ENCODE peak calls at places on chromosomes 13 and 19, in five cellular contexts. One of them, this sample, is unnamed. For H3K9me3, the result is how much of the 10 kb centered on the place peaks cover.

GRCh38 chr13:101149735-101150380 is 266.4 kb downstream of the NALCN start:
- DNase-seq in SK-N-MC: no peak
- DNase-seq in upper lobe of right lung: no peak
- DNase-seq in CD8-positive, alpha-beta T cell: no peak
- DNase-seq in heart right ventricle: no peak
- DNase-seq in this sample: no peak

GRCh38 chr13:113641426-113641825 is 16.6 kb downstream of the ATP4B start:
- DNase-seq in upper lobe of right lung: no peak
- DNase-seq in heart right ventricle: no peak
- DNase-seq in CD8-positive, alpha-beta T cell: no peak
- DNase-seq in SK-N-MC: no peak
- DNase-seq in this sample: peak

GRCh38 chr13:23020246-23020843 is 160.4 kb upstream of the SGCG start:
- DNase-seq in heart right ventricle: peak
- DNase-seq in upper lobe of right lung: no peak
- DNase-seq in CD8-positive, alpha-beta T cell: no peak
- DNase-seq in SK-N-MC: peak
- DNase-seq in this sample: no peak

GRCh38 chr13:113820813-113821651 is 42.8 kb downstream of the GAS6 start:
- DNase-seq in heart right ventricle: peak
- DNase-seq in CD8-positive, alpha-beta T cell: no peak
- DNase-seq in SK-N-MC: no peak
- DNase-seq in upper lobe of right lung: no peak
- DNase-seq in this sample: no peak

GRCh38 chr13:20128459-20128927 is 32.4 kb downstream of the GJA3 start:
- DNase-seq in heart right ventricle: no peak
- DNase-seq in upper lobe of right lung: peak
- DNase-seq in SK-N-MC: no peak
- DNase-seq in CD8-positive, alpha-beta T cell: no peak
- DNase-seq in this sample: peak

GRCh38 chr19:50652722-50653121 is 3.5 kb downstream of the C19orf81 start:
- DNase-seq in heart right ventricle: no peak
- DNase-seq in SK-N-MC: no peak
- DNase-seq in CD8-positive, alpha-beta T cell: no peak
- DNase-seq in upper lobe of right lung: no peak
- DNase-seq in this sample: no peak

GRCh38 chr19:38695832-38696732 is 48.2 kb downstream of the CAPN12 start:
- DNase-seq in heart right ventricle: peak
- DNase-seq in SK-N-MC: no peak
- DNase-seq in CD8-positive, alpha-beta T cell: no peak
- DNase-seq in upper lobe of right lung: no peak
- DNase-seq in this sample: no peak

GRCh38 chr19:37654118-37654517 is 1.1 kb downstream of the ZFP30 start:
- DNase-seq in heart right ventricle: no peak
- DNase-seq in upper lobe of right lung: no peak
- DNase-seq in CD8-positive, alpha-beta T cell: no peak
- DNase-seq in SK-N-MC: no peak
- DNase-seq in this sample: no peak

GRCh38 chr19:40601061-40601973 is at the start of gene LTBP4:
- DNase-seq in CD8-positive, alpha-beta T cell: no peak
- DNase-seq in SK-N-MC: no peak
- DNase-seq in heart right ventricle: peak
- DNase-seq in upper lobe of right lung: peak
- DNase-seq in this sample: no peak

GRCh38 chr19:1826557-1827521 is 14.8 kb upstream of the ATP8B3 start:
- DNase-seq in heart right ventricle: no peak
- DNase-seq in CD8-positive, alpha-beta T cell: no peak
- DNase-seq in upper lobe of right lung: no peak
- DNase-seq in SK-N-MC: no peak
- DNase-seq in this sample: peak

GRCh38 chr19:17902701-17903100 is 30.1 kb upstream of the CCDC124 start:
- DNase-seq in upper lobe of right lung: no peak
- DNase-seq in CD8-positive, alpha-beta T cell: no peak
- DNase-seq in heart right ventricle: no peak
- DNase-seq in SK-N-MC: no peak
- DNase-seq in this sample: no peak

GRCh38 chr13:51818771-51819511 is 15.0 kb upstream of the DHRS12 start:
- DNase-seq in heart right ventricle: no peak
- DNase-seq in CD8-positive, alpha-beta T cell: no peak
- DNase-seq in SK-N-MC: no peak
- DNase-seq in upper lobe of right lung: no peak
- DNase-seq in this sample: no peak

GRCh38 chr19:5890099-5890498 is 13.5 kb downstream of the NDUFA11 start:
- DNase-seq in SK-N-MC: no peak
- DNase-seq in heart right ventricle: no peak
- DNase-seq in CD8-positive, alpha-beta T cell: no peak
- DNase-seq in upper lobe of right lung: no peak
- DNase-seq in this sample: no peak

GRCh38 chr13:110644892-110645521 is 29.7 kb downstream of the NAXD start:
- DNase-seq in heart right ventricle: peak
- DNase-seq in SK-N-MC: no peak
- DNase-seq in upper lobe of right lung: peak
- DNase-seq in CD8-positive, alpha-beta T cell: no peak
- DNase-seq in this sample: peak

GRCh38 chr13:83503424-83503823 is 378.9 kb downstream of the SLITRK1 start:
- DNase-seq in upper lobe of right lung: no peak
- DNase-seq in heart right ventricle: no peak
- DNase-seq in CD8-positive, alpha-beta T cell: no peak
- DNase-seq in SK-N-MC: no peak
- DNase-seq in this sample: no peak

GRCh38 chr19:49712397-49712859 is 21.5 kb downstream of the CPT1C start:
- DNase-seq in CD8-positive, alpha-beta T cell: no peak
- DNase-seq in SK-N-MC: no peak
- DNase-seq in heart right ventricle: peak
- DNase-seq in upper lobe of right lung: no peak
- DNase-seq in this sample: no peak

GRCh38 chr13:47932953-47933687 is 68.0 kb downstream of the SUCLA2 start:
- DNase-seq in heart right ventricle: no peak
- DNase-seq in SK-N-MC: no peak
- DNase-seq in upper lobe of right lung: no peak
- DNase-seq in CD8-positive, alpha-beta T cell: no peak
- DNase-seq in this sample: no peak

GRCh38 chr13:59356607-59357006 is 807.1 kb downstream of the DIAPH3 start:
- DNase-seq in CD8-positive, alpha-beta T cell: no peak
- DNase-seq in heart right ventricle: peak
- DNase-seq in SK-N-MC: no peak
- DNase-seq in upper lobe of right lung: peak
- DNase-seq in this sample: peak

GRCh38 chr13:38429916-38430315 is 80.3 kb downstream of the UFM1 start:
- DNase-seq in SK-N-MC: no peak
- DNase-seq in CD8-positive, alpha-beta T cell: no peak
- DNase-seq in upper lobe of right lung: no peak
- DNase-seq in heart right ventricle: no peak
- DNase-seq in this sample: no peak

GRCh38 chr13:95954266-95954665 is 98.9 kb downstream of the UGGT2 start:
- DNase-seq in upper lobe of right lung: no peak
- DNase-seq in SK-N-MC: no peak
- DNase-seq in heart right ventricle: no peak
- DNase-seq in CD8-positive, alpha-beta T cell: no peak
- DNase-seq in this sample: no peak

GRCh38 chr13:74889321-74889720 is 592.6 kb downstream of the TBC1D4 start:
- DNase-seq in SK-N-MC: no peak
- DNase-seq in upper lobe of right lung: no peak
- DNase-seq in heart right ventricle: no peak
- DNase-seq in CD8-positive, alpha-beta T cell: no peak
- DNase-seq in this sample: no peak

GRCh38 chr19:4678881-4679379 is 8.8 kb upstream of the MYDGF start:
- DNase-seq in upper lobe of right lung: no peak
- DNase-seq in heart right ventricle: no peak
- DNase-seq in CD8-positive, alpha-beta T cell: no peak
- DNase-seq in SK-N-MC: peak
- DNase-seq in this sample: no peak

GRCh38 chr19:18388328-18389094 is 2.6 kb downstream of the GDF15 start:
- DNase-seq in heart right ventricle: peak
- DNase-seq in SK-N-MC: no peak
- DNase-seq in upper lobe of right lung: peak
- DNase-seq in CD8-positive, alpha-beta T cell: peak
- DNase-seq in this sample: peak

GRCh38 chr19:339262-339887 is 5.2 kb downstream of the MIER2 start:
- DNase-seq in CD8-positive, alpha-beta T cell: no peak
- DNase-seq in upper lobe of right lung: no peak
- DNase-seq in SK-N-MC: no peak
- DNase-seq in heart right ventricle: no peak
- DNase-seq in this sample: no peak

GRCh38 chr13:30338952-30339351 is 31.6 kb upstream of the KATNAL1 start:
- DNase-seq in CD8-positive, alpha-beta T cell: no peak
- DNase-seq in heart right ventricle: no peak
- DNase-seq in SK-N-MC: no peak
- DNase-seq in upper lobe of right lung: no peak
- DNase-seq in this sample: no peak

GRCh38 chr13:97359181-97360057 is 74.5 kb upstream of the RAP2A start:
- DNase-seq in CD8-positive, alpha-beta T cell: peak
- DNase-seq in heart right ventricle: peak
- DNase-seq in SK-N-MC: peak
- DNase-seq in upper lobe of right lung: no peak
- DNase-seq in this sample: no peak

GRCh38 chr13:35785563-35786327 is 309.3 kb upstream of the MAB21L1 start:
- DNase-seq in heart right ventricle: no peak
- DNase-seq in upper lobe of right lung: no peak
- DNase-seq in SK-N-MC: no peak
- DNase-seq in CD8-positive, alpha-beta T cell: no peak
- DNase-seq in this sample: no peak

GRCh38 chr13:25687622-25688225 is 315.9 kb downstream of the ATP8A2 start:
- DNase-seq in heart right ventricle: peak
- DNase-seq in SK-N-MC: no peak
- DNase-seq in CD8-positive, alpha-beta T cell: no peak
- DNase-seq in upper lobe of right lung: no peak
- DNase-seq in this sample: no peak

GRCh38 chr19:48608798-48609263 is 2.3 kb downstream of the SPACA4 start:
- DNase-seq in heart right ventricle: no peak
- DNase-seq in CD8-positive, alpha-beta T cell: peak
- DNase-seq in SK-N-MC: no peak
- DNase-seq in upper lobe of right lung: no peak
- DNase-seq in this sample: no peak

GRCh38 chr19:50877338-50877737 is 4.1 kb downstream of the KLK2 start:
- DNase-seq in CD8-positive, alpha-beta T cell: no peak
- DNase-seq in heart right ventricle: no peak
- DNase-seq in SK-N-MC: no peak
- DNase-seq in upper lobe of right lung: no peak
- DNase-seq in this sample: no peak

GRCh38 chr19:23999821-24000610 is 85.3 kb downstream of the ZNF726 start:
- DNase-seq in heart right ventricle: no peak
- DNase-seq in CD8-positive, alpha-beta T cell: no peak
- DNase-seq in upper lobe of right lung: no peak
- DNase-seq in SK-N-MC: no peak
- DNase-seq in this sample: no peak

GRCh38 chr19:24002256-24002945 is 84.6 kb upstream of the ZNF254 start:
- DNase-seq in SK-N-MC: no peak
- DNase-seq in upper lobe of right lung: no peak
- DNase-seq in CD8-positive, alpha-beta T cell: no peak
- DNase-seq in heart right ventricle: no peak
- DNase-seq in this sample: no peak

GRCh38 chr19:24000656-24001055 is 86.0 kb downstream of the ZNF726 start:
- DNase-seq in CD8-positive, alpha-beta T cell: no peak
- DNase-seq in heart right ventricle: no peak
- DNase-seq in upper lobe of right lung: no peak
- DNase-seq in SK-N-MC: no peak
- DNase-seq in this sample: no peak

GRCh38 chr19:24003537-24003936 is 83.5 kb upstream of the ZNF254 start:
- DNase-seq in heart right ventricle: no peak
- DNase-seq in CD8-positive, alpha-beta T cell: no peak
- DNase-seq in SK-N-MC: no peak
- DNase-seq in upper lobe of right lung: no peak
- DNase-seq in this sample: no peak

GRCh38 chr19:24004166-24004565 is 82.8 kb upstream of the ZNF254 start:
- DNase-seq in SK-N-MC: no peak
- DNase-seq in CD8-positive, alpha-beta T cell: no peak
- DNase-seq in upper lobe of right lung: no peak
- DNase-seq in heart right ventricle: no peak
- DNase-seq in this sample: no peak
- H3K9me3 ChIP-seq in SK-N-MC: under half
- H3K9me3 ChIP-seq in CD8-positive, alpha-beta T cell: under half
- H3K9me3 ChIP-seq in upper lobe of right lung: under half
- H3K9me3 ChIP-seq in heart right ventricle: under half
- H3K9me3 ChIP-seq in this sample: under half

GRCh38 chr19:2853015-2853606 is 11.8 kb downstream of the ZNF555 start:
- DNase-seq in upper lobe of right lung: no peak
- DNase-seq in SK-N-MC: no peak
- DNase-seq in heart right ventricle: no peak
- DNase-seq in CD8-positive, alpha-beta T cell: no peak
- DNase-seq in this sample: no peak
- H3K9me3 ChIP-seq in upper lobe of right lung: under half
- H3K9me3 ChIP-seq in SK-N-MC: under half
- H3K9me3 ChIP-seq in heart right ventricle: half or more
- H3K9me3 ChIP-seq in CD8-positive, alpha-beta T cell: under half
- H3K9me3 ChIP-seq in this sample: under half

DNA sequence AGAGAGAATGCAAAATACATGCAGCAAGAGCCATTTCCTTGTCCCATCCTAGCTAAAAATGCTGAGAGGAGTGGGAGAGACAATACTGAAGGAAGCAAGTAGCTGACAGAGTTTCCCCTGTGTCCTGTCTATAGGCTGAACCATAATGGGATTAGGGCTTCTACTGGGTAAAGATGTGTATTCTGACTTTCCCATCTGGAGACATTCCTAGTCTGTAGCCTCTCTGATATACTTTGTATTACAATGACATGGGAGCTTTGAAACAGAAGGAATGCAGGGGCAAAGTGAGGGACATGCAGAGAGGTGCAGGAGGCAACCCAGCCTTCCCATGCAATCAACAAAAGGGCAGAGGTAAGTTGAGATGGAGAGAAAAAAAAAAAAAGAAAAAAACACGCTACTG is 10.5 kb upstream of the GPC6 start:
- DNase-seq in heart right ventricle: no peak
- DNase-seq in CD8-positive, alpha-beta T cell: no peak
- DNase-seq in SK-N-MC: no peak
- DNase-seq in upper lobe of right lung: no peak
- DNase-seq in this sample: no peak
- H3K9me3 ChIP-seq in heart right ventricle: under half
- H3K9me3 ChIP-seq in CD8-positive, alpha-beta T cell: under half
- H3K9me3 ChIP-seq in SK-N-MC: under half
- H3K9me3 ChIP-seq in upper lobe of right lung: under half
- H3K9me3 ChIP-seq in this sample: under half

DNA sequence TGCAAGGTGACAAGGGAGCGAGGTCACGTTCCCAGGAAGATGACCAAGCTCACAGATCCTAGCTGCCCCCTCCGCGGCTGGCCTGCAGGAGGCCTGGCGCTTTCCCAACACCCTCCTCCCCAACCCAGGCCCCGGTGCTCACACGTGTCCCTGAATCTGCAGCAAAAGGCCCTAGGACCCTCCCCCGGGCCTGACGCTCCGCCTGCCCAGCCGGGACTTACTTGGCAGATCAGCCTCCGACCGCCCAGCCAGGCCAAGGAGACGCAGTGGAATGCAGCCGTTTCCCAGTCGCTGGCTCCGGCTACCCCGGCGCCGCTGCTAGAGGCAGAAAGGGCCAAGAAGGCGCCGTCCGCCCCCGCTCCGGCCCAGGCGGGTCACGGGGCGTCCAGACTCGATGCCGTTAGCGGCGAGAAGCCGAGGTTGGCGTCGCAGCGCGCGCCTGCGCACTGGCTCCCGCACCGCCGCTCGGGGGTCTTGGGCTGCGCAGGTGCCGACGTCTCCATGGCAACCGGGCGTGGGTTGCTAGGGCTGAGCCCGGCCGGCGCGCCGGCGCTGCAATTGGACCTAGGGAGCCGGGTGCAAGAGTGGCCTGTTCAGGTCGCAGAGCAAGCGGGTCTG is at the start of gene PNMA8A:
- DNase-seq in SK-N-MC: no peak
- DNase-seq in heart right ventricle: peak
- DNase-seq in CD8-positive, alpha-beta T cell: no peak
- DNase-seq in upper lobe of right lung: peak
- DNase-seq in this sample: peak
- H3K9me3 ChIP-seq in SK-N-MC: under half
- H3K9me3 ChIP-seq in heart right ventricle: under half
- H3K9me3 ChIP-seq in CD8-positive, alpha-beta T cell: under half
- H3K9me3 ChIP-seq in upper lobe of right lung: under half
- H3K9me3 ChIP-seq in this sample: under half

GRCh38 chr19:54725321-54725720 is 1.1 kb downstream of the KIR3DL3 start:
- DNase-seq in upper lobe of right lung: no peak
- DNase-seq in SK-N-MC: no peak
- DNase-seq in CD8-positive, alpha-beta T cell: no peak
- DNase-seq in heart right ventricle: no peak
- DNase-seq in this sample: no peak
- H3K9me3 ChIP-seq in upper lobe of right lung: under half
- H3K9me3 ChIP-seq in SK-N-MC: under half
- H3K9me3 ChIP-seq in CD8-positive, alpha-beta T cell: under half
- H3K9me3 ChIP-seq in heart right ventricle: under half
- H3K9me3 ChIP-seq in this sample: under half

This sample was measured in right lobe of liver.